ENCODE peak calls at places on chromosomes 4 and X, in four cellular contexts. H is left lung, K is astrocyte of the spinal cord, X is choroid plexus epithelial cell. P is an unnamed sample.

GRCh38 chr4:105061136-105061696 is 85.5 kb upstream of the TET2 start:
- DNase-seq in H (peak; percentile 35), K (peak; percentile 36), X (peak; percentile 2), P (no peak)

GRCh38 chr4:144734522-144734921 is 88.6 kb downstream of the HHIP start:
- DNase-seq in H (no peak), K (peak; percentile 74), X (peak; percentile 71), P (peak; percentile 50)

GRCh38 chr4:5247735-5248134 is 196.5 kb downstream of the STK32B start:
- DNase-seq in H (no peak), K (no peak), X (no peak), P (no peak)

GRCh38 chr4:2417765-2418651 is at the start of gene ZFYVE28:
- DNase-seq in H (no peak), K (peak; percentile 48), X (peak; percentile 31), P (no peak)

GRCh38 chr4:105765690-105766407 is 57.3 kb downstream of the GSTCD start:
- DNase-seq in H (no peak), K (peak; percentile 92), X (peak; percentile 93), P (peak; percentile 79)

GRCh38 chr4:26263165-26263564 is 57.6 kb upstream of the RBPJ start:
- DNase-seq in H (no peak), K (no peak), X (no peak), P (no peak)

GRCh38 chrX:85243761-85244410 is at the start of the genes SATL1 and ZNF711:
- DNase-seq in H (peak; percentile 46), K (peak; percentile 76), X (peak; percentile 53), P (no peak)

GRCh38 chr4:130486841-130487240 is 1390.9 kb downstream of the C4orf33 start:
- DNase-seq in H (no peak), K (no peak), X (peak; percentile 30), P (no peak)

GRCh38 chrX:17689971-17690409 is 47.3 kb upstream of the SCML1 start:
- DNase-seq in H (no peak), K (peak; percentile 77), X (peak; percentile 81), P (peak; percentile 60)

GRCh38 chrX:130268500-130269170 is at the start of gene ZNF280C:
- DNase-seq in H (peak; percentile 88), K (peak; percentile 94), X (peak; percentile 96), P (peak; percentile 91)
- TF ChIP-seq CTCF in H (no peak), K (peak; percentile 26), X (peak; percentile 49), P (peak; percentile 50)

GRCh38 chr4:116796022-116796421 is 289.4 kb downstream of the TRAM1L1 start:
- DNase-seq in H (no peak), K (no peak), X (no peak), P (no peak)
- TF ChIP-seq CTCF in H (no peak), K (no peak), X (no peak), P (no peak)

GRCh38 chrX:66760648-66761047 is 121.8 kb upstream of the EDA2R start:
- DNase-seq in H (no peak), K (no peak), X (peak; percentile 2), P (no peak)
- TF ChIP-seq CTCF in H (no peak), K (no peak), X (peak; percentile 8), P (peak; percentile 62)

GRCh38 chr4:15779336-15779735 is 1.2 kb downstream of the CD38 start:
- DNase-seq in H (peak; percentile 58), K (peak; percentile 51), X (peak; percentile 83), P (no peak)

GRCh38 chr4:15779789-15780188 is 1.7 kb downstream of the CD38 start:
- DNase-seq in H (no peak), K (no peak), X (peak; percentile 55), P (no peak)

GRCh38 chr4:15777697-15778096 is 431 bp upstream of the CD38 start:
- DNase-seq in H (no peak), K (no peak), X (no peak), P (no peak)

GRCh38 chr4:15778191-15778741 is at the start of gene CD38:
- DNase-seq in H (peak; percentile 47), K (no peak), X (peak; percentile 53), P (no peak)

DNA sequence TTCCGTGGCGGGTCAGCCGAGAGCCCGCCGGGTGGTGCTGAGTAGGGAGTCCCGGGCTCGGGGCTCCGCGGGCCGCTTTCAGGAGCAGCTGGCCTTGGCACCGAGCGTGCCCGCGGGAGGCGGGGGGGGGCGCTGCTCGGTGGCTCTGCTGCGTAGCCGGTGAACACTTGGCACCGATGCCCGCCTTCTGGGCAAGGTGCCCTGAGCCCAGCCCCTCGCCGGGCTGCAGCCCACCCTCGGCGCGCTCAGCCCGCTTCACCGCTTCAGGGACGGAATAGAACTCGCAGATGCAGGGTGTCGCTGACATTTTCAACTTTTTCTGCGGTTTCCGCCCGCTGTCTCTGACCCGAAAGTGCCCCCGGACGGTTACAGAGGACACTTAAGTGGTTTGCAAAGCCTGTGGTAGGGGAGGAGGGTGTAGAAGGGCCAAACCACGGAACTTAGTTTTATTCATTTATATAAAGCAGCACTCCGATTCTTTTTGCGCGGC is 659 bp downstream of the CD38 start:
- DNase-seq in H (peak; percentile 66), K (peak; percentile 33), X (peak; percentile 45), P (no peak)
- TF ChIP-seq CTCF in H (no peak), K (no peak), X (no peak), P (no peak)

GRCh38 chrX:152926279-152926678 is 28.4 kb downstream of the ZNF185 start:
- DNase-seq in H (no peak), K (peak; percentile 69), X (peak; percentile 65), P (peak; percentile 56)
- TF ChIP-seq CTCF in H (no peak), K (peak; percentile 62), X (peak; percentile 67), P (peak; percentile 66)

GRCh38 chrX:151510203-151510602 is 53.3 kb upstream of the PASD1 start:
- DNase-seq in H (no peak), K (no peak), X (no peak), P (no peak)

DNA sequence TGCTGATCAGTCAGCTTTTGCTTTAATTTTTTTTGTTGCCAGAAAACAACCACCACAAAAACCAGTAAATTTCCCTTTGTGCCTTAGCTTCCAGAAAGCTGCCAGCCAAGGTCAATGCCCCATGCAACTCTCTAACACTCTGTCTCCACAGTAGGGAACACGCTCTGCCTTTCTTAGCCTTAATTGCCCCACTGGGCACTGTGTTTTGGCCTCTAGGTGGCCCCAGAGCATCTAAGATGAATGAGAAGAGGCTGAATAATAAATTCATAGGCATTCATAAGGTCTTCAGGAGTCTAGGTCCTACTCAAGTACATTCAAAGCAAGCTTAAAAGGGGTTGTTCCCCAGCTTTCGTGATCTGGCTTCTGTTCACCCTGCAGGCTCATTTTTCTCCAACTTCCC is 57.7 kb upstream of the PASD1 start:
- DNase-seq in H (no peak), K (no peak), X (peak; percentile 1), P (no peak)
- TF ChIP-seq CTCF in H (no peak), K (no peak), X (peak; percentile 17), P (peak; percentile 20)

DNA sequence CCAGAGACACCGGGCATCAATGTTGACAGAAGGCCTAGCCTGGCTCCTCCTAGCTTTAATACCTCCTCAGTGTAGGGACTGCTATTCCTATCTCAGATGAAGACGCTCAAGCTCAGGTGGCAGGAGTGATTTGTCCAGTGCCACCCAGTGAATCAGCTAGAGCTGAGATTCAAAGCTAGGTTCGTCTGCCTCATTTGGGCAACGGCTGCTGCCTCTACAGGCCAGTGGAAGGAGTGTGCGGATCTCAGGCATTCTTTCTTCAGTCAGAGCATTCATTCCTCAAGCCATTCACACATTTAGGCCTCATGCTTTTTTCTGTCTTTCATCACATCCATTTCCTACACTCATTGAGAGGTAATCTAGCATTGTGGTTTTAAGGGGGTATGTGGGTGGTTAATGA is 7.3 kb downstream of the TSR2 start:
- DNase-seq in H (no peak), K (no peak), X (peak; percentile 28), P (no peak)
- TF ChIP-seq CTCF in H (no peak), K (no peak), X (peak; percentile 46), P (peak; percentile 33)

GRCh38 chr4:100372432-100372831 is 145.4 kb downstream of the EMCN start:
- DNase-seq in H (no peak), K (no peak), X (peak; percentile 58), P (no peak)
- TF ChIP-seq CTCF in H (no peak), K (peak; percentile 67), X (peak; percentile 81), P (peak; percentile 78)

DNA sequence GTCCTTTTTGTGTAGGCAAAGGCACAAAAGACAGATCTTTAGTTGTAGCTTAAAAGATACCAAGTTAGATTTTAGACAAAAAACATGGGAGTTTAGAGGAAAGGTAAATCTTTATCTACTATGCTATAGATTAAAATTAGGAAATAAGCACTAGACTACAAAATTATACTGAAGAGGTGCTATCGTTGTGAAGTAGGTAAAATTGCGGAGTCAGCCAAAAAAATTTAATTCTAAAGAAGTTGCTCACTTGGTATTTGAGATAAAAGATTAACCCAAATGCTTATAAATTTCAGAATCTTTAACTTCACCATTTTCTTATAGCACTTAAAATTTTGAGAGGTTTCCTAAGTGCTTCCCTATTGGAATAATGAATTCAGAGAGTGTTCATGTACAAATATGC is 604.1 kb downstream of the GRXCR1 start:
- DNase-seq in H (no peak), K (no peak), X (no peak), P (no peak)
- TF ChIP-seq CTCF in H (no peak), K (no peak), X (no peak), P (no peak)

P was measured in HFFc6.